ENCODE peak calls at places on chromosomes 1 and 21, in nine cellular contexts. R is transverse colon; C is CD8-positive, alpha-beta T cell; N is breast epithelium; F is mucosa of descending colon; B is IMR-90; Z is body of pancreas; X is prostate gland; Y is PC-3. Q is an unnamed sample.
A peak's percentile ranks its signal among the peaks of the same experiment; 100 is the strongest.

GRCh38 chr1:173914366-173914871 is 2.7 kb downstream of the SERPINC1 start:
- DNase-seq in F (peak; percentile 69), Y (peak; percentile 53), X (no peak), B (peak; percentile 18), C (no peak), Z (peak; percentile 49), R (peak; percentile 28), N (no peak), Q (peak; percentile 59)

GRCh38 chr1:234709473-234710279 is 99.7 kb upstream of the IRF2BP2 start:
- DNase-seq in Z (no peak), R (peak; percentile 51), Y (no peak), F (peak; percentile 73), N (peak; percentile 43), B (no peak), C (no peak), X (no peak), Q (no peak)

GRCh38 chr1:6093061-6093460 is 47.4 kb downstream of the KCNAB2 start:
- DNase-seq in C (no peak), R (no peak), N (no peak), F (no peak), X (no peak), B (no peak), Z (no peak), Y (no peak), Q (no peak)

GRCh38 chr21:42155045-42155855 is 63.7 kb upstream of the ABCG1 start:
- DNase-seq in N (no peak), X (no peak), Y (no peak), F (no peak), B (no peak), Z (no peak), C (no peak), R (no peak), Q (no peak)

GRCh38 chr21:26433386-26433785 is 139.7 kb downstream of the CYYR1 start:
- DNase-seq in F (no peak), R (no peak), N (no peak), B (no peak), Z (no peak), Y (no peak), X (no peak), C (no peak), Q (no peak)

GRCh38 chr1:48611841-48612240 is 139.8 kb upstream of the SPATA6 start:
- DNase-seq in B (no peak), C (no peak), R (no peak), Z (no peak), Y (no peak), F (no peak), X (no peak), N (no peak), Q (no peak)

GRCh38 chr1:36115200-36115669 is 9.8 kb downstream of the COL8A2 start:
- DNase-seq in R (no peak), Y (no peak), Z (no peak), X (no peak), C (no peak), F (no peak), N (no peak), B (peak; percentile 37), Q (no peak)

GRCh38 chr1:54238353-54239040 is 38.5 kb downstream of the MRPL37 start:
- DNase-seq in R (no peak), N (no peak), B (no peak), X (no peak), F (no peak), Z (peak; percentile 25), C (no peak), Y (no peak), Q (no peak)

GRCh38 chr1:15106608-15107007 is 46.9 kb upstream of the TMEM51 start:
- DNase-seq in C (no peak), X (no peak), Z (peak; percentile 49), R (peak; percentile 37), F (peak; percentile 50), Y (peak; percentile 12), N (no peak), B (no peak), Q (peak; percentile 40)

GRCh38 chr1:90201467-90202358 is 206.8 kb downstream of the ZNF326 start:
- DNase-seq in F (peak; percentile 79), R (peak; percentile 46), X (no peak), C (no peak), Z (no peak), B (peak; percentile 63), N (no peak), Y (no peak), Q (no peak)

GRCh38 chr21:37579356-37579755 is 212.8 kb downstream of the DYRK1A start:
- DNase-seq in X (no peak), Y (no peak), Z (no peak), F (no peak), R (no peak), N (no peak), B (peak; percentile 10), C (no peak), Q (no peak)

GRCh38 chr1:30514945-30515344 is 208.4 kb downstream of the MATN1 start:
- DNase-seq in R (no peak), B (no peak), C (peak; percentile 38), Z (no peak), Y (no peak), X (no peak), N (peak; percentile 22), F (no peak), Q (no peak)

GRCh38 chr1:55812281-55812680 is 597.1 kb upstream of the USP24 start:
- DNase-seq in C (no peak), Z (no peak), R (no peak), X (no peak), Y (peak; percentile 26), N (no peak), B (peak; percentile 18), F (no peak), Q (no peak)

GRCh38 chr1:221810406-221810805 is 68.5 kb upstream of the DUSP10 start:
- DNase-seq in Y (peak; percentile 98), X (no peak), Z (no peak), B (peak; percentile 90), N (no peak), R (no peak), F (no peak), C (no peak), Q (no peak)

GRCh38 chr1:24293392-24294227 is 25.5 kb upstream of the GRHL3 start:
- DNase-seq in B (no peak), Z (no peak), X (no peak), F (no peak), C (peak; percentile 42), N (no peak), Y (peak; percentile 60), R (no peak), Q (no peak)

GRCh38 chr1:24292887-24293286 is 26.3 kb upstream of the GRHL3 start:
- DNase-seq in B (no peak), X (no peak), Y (no peak), F (no peak), N (no peak), Z (no peak), R (no peak), C (no peak), Q (no peak)

GRCh38 chr1:24294228-24294672 is 24.9 kb upstream of the GRHL3 start:
- DNase-seq in Y (peak; percentile 98), Z (peak; percentile 24), X (peak; percentile 58), C (no peak), R (peak; percentile 37), B (peak; percentile 98), F (no peak), N (no peak), Q (no peak)

GRCh38 chr1:24295547-24295946 is 23.6 kb upstream of the GRHL3 start:
- DNase-seq in X (no peak), B (no peak), R (no peak), C (no peak), N (no peak), Y (no peak), Z (no peak), F (no peak), Q (no peak)

GRCh38 chr1:24294757-24295371 is 24.3 kb upstream of the GRHL3 start:
- DNase-seq in R (peak; percentile 61), X (peak; percentile 76), Y (peak; percentile 84), B (no peak), C (no peak), N (no peak), F (peak; percentile 37), Z (peak; percentile 46), Q (no peak)
- TF ChIP-seq CTCF in R (no peak), X (peak; percentile 46), Y (no peak), B (peak; percentile 14), C (no peak), N (no peak), F (no peak), Z (no peak), Q (no peak)

DNA sequence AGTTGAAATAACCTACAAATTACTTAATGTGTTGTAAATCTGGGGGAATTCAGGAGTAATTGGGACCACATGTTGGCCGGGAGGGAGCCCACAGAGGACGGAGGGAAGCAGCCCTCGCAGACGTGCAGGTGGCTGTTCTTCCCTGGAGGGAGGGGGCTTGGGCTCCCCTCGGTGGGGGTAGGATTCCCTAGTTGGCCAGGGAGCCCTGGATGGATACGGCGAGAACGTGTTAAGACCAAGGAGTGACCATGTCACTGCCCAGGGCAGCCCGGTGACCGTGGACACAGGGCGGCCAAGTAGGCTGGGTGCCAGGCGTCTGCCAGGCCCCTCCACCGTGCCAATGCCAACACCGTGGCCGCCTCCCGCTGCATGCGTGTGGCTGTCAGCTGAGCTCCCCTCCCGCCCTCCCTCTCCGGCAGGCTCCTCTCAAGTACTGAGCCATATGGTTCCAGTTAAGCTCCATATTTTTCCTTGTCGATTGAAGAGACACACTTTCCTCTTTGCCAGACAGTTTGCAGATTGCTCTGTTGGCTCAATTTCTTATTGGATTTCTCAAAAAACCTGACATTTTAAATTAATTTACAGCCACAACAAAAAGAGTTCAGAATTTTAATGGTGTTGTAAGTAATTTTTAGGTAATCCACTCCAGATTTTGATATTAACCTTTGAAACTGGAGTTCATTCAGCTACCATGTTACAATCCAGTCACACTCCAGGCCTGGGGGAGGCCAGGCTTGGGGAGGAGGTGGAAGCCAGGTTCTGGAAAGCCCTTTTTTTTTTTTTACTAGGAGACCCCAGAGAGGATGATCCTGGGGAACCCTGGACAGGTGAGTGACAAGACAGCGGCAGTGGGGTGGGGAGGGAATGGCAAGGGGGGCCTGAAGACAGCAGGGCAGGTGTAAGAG is 71.2 kb downstream of the CASZ1 start:
- DNase-seq in X (peak; percentile 54), R (no peak), C (no peak), Y (peak; percentile 25), F (no peak), B (peak; percentile 8), N (peak; percentile 72), Z (peak; percentile 81), Q (peak; percentile 49)
- H3K4me1 ChIP-seq in X (peaks cover 65% of the 10 kb centered on the region), R (peaks cover 16% of the 10 kb centered on the region), C (no peaks in the 10 kb centered on the region), Y (peaks cover 43% of the 10 kb centered on the region), F (peaks cover 7% of the 10 kb centered on the region), B (peaks cover 8% of the 10 kb centered on the region), N (peaks cover 48% of the 10 kb centered on the region), Z (peaks cover 59% of the 10 kb centered on the region), Q (peaks cover 5% of the 10 kb centered on the region)

DNA sequence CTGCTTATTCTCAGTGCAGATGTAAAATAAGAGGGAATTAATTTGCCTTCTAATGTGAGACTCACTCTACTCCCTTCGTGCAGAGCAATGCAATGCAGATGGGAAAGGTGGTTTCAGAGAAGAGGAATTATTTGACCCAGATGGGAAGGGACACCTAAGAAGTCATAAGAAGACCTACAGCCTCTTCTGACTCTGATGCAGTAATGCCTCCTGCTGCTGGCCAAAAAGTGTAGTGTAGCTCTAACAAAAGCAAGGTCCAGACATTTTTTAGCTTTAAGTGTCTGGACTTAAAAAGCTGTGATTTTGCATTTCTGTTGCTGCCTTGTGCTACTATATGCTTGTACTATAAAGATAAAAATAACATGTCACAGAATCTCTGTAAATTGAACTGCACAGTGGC is 501.4 kb downstream of the TTLL7 start:
- DNase-seq in B (no peak), C (no peak), N (no peak), X (no peak), R (no peak), F (no peak), Y (peak; percentile 13), Z (no peak), Q (no peak)
- TF ChIP-seq CTCF in B (no peak), C (no peak), N (no peak), X (no peak), R (no peak), F (no peak), Y (peak; percentile 39), Z (no peak), Q (peak; percentile 42)

GRCh38 chr1:161216945-161217712 is 2.0 kb downstream of the FCER1G start:
- DNase-seq in X (no peak), C (no peak), B (peak; percentile 86), R (no peak), N (no peak), Y (no peak), Z (peak; percentile 60), F (no peak), Q (no peak)
- H3K4me1 ChIP-seq in X (no peaks in the 10 kb centered on the region), C (peaks cover 56% of the 10 kb centered on the region), B (peaks cover 11% of the 10 kb centered on the region), R (no peaks in the 10 kb centered on the region), N (no peaks in the 10 kb centered on the region), Y (no peaks in the 10 kb centered on the region), Z (no peaks in the 10 kb centered on the region), F (no peaks in the 10 kb centered on the region), Q (no peaks in the 10 kb centered on the region)